ENCODE peak calls at places on chromosomes 3 and 15, in seven cellular contexts. N is omental fat pad, S is HTR-8/SVneo, X is NCI-H1694, Y is RWPE1, U is foreskin fibroblast, C is left ventricle myocardium superior. L is an unnamed sample.

GRCh38 chr3:43503067-43503728 is 118.6 kb downstream of the ANO10 start:
- DNase-seq in N (no peak), S (peak; percentile 26), X (peak; percentile 5), Y (peak; percentile 17), U (peak; percentile 53), C (no peak), L (peak; percentile 66)

GRCh38 chr3:173739716-173740115 is 342.2 kb downstream of the NLGN1 start:
- DNase-seq in N (no peak), S (no peak), X (no peak), Y (no peak), U (peak; percentile 65), C (no peak), L (peak; percentile 42)

GRCh38 chr3:27340524-27340923 is 28.7 kb downstream of the NEK10 start:
- DNase-seq in N (no peak), S (no peak), X (no peak), Y (no peak), U (no peak), C (no peak), L (no peak)

GRCh38 chr15:93037341-93038063 is 51.5 kb downstream of the RGMA start:
- DNase-seq in N (no peak), S (no peak), X (peak; percentile 47), Y (no peak), U (peak; percentile 74), C (peak; percentile 83), L (peak; percentile 64)

GRCh38 chr3:102629943-102630342 is 195.1 kb downstream of the ZPLD1 start:
- DNase-seq in N (no peak), S (no peak), X (no peak), Y (no peak), U (no peak), C (no peak), L (no peak)

GRCh38 chr3:134974621-134975020 is 179.6 kb downstream of the EPHB1 start:
- DNase-seq in N (no peak), S (no peak), X (no peak), Y (no peak), U (no peak), C (no peak), L (no peak)

GRCh38 chr15:84868037-84868880 is 16.2 kb upstream of the SLC28A1 start:
- DNase-seq in N (no peak), S (no peak), X (no peak), Y (no peak), U (no peak), C (no peak), L (no peak)

GRCh38 chr3:11555211-11555782 is 88.4 kb downstream of the VGLL4 start:
- DNase-seq in N (no peak), S (no peak), X (no peak), Y (no peak), U (no peak), C (no peak), L (no peak)

GRCh38 chr3:170726976-170727661 is 141.2 kb upstream of the SLC7A14 start:
- DNase-seq in N (no peak), S (peak; percentile 45), X (no peak), Y (peak; percentile 83), U (peak; percentile 92), C (no peak), L (peak; percentile 89)

GRCh38 chr3:135801018-135801417 is 164.5 kb upstream of the PPP2R3A start:
- DNase-seq in N (no peak), S (no peak), X (no peak), Y (no peak), U (no peak), C (no peak), L (no peak)

GRCh38 chr15:67883228-67883773 is 43.5 kb upstream of the RNU6-1 start:
- DNase-seq in N (no peak), S (no peak), X (no peak), Y (no peak), U (no peak), C (no peak), L (no peak)

GRCh38 chr3:150388468-150389418 is 19.4 kb upstream of the TSC22D2 start:
- DNase-seq in N (no peak), S (no peak), X (no peak), Y (no peak), U (peak; percentile 47), C (no peak), L (no peak)

GRCh38 chr15:81311834-81312459 is 12.0 kb downstream of the STARD5 start:
- DNase-seq in N (no peak), S (no peak), X (no peak), Y (no peak), U (peak; percentile 51), C (no peak), L (peak; percentile 59)

GRCh38 chr3:53846134-53846850 is at the start of the genes CHDH and IL17RB:
- DNase-seq in N (no peak), S (peak; percentile 48), X (no peak), Y (peak; percentile 5), U (peak; percentile 44), C (peak; percentile 83), L (no peak)

GRCh38 chr3:195899701-195900425 is 8.5 kb downstream of the TNK2 start:
- DNase-seq in N (no peak), S (no peak), X (no peak), Y (no peak), U (no peak), C (peak; percentile 14), L (no peak)

GRCh38 chr3:122576174-122576940 is 1.1 kb upstream of the PARP15 start:
- DNase-seq in N (no peak), S (no peak), X (no peak), Y (no peak), U (peak; percentile 28), C (no peak), L (no peak)

L was measured in cardiac fibroblast.